ENCODE peak calls at places on chromosomes 6 and 20, in four cellular contexts. B, J, X and E are unnamed samples.

GRCh38 chr6:163180874-163181541 is 233.5 kb upstream of the QKI start:
- DNase-seq in J (peak; percentile 23), B (peak; percentile 41), X (peak; percentile 91), E (peak; percentile 50)

GRCh38 chr6:154301086-154301625 is 55.4 kb downstream of the IPCEF1 start:
- DNase-seq in J (no peak), X (no peak), B (no peak), E (no peak)

GRCh38 chr6:125952764-125953501 is 3.6 kb upstream of the HINT3 start:
- DNase-seq in B (no peak), X (peak; percentile 65), J (no peak), E (no peak)

GRCh38 chr6:134822920-134823430 is 126.9 kb downstream of the ALDH8A1 start:
- DNase-seq in J (peak; percentile 73), X (peak; percentile 82), B (peak; percentile 86), E (peak; percentile 85)

GRCh38 chr6:98779618-98780017 is 54.8 kb upstream of the POU3F2 start:
- DNase-seq in B (no peak), J (no peak), X (no peak), E (no peak)

GRCh38 chr6:124947821-124948451 is 14.3 kb upstream of the RNF217 start:
- DNase-seq in J (no peak), X (no peak), B (no peak), E (no peak)

GRCh38 chr6:118597636-118598035 is 49.5 kb downstream of the PLN start:
- DNase-seq in J (no peak), X (no peak), B (no peak), E (no peak)

GRCh38 chr20:16391003-16391402 is 182.2 kb downstream of the KIF16B start:
- DNase-seq in X (no peak), B (no peak), J (no peak), E (no peak)

GRCh38 chr6:160398674-160399271 is 50.6 kb downstream of the SLC22A3 start:
- DNase-seq in X (no peak), J (no peak), B (no peak), E (no peak)

GRCh38 chr20:26216025-26216424 is 519.4 kb upstream of the ZNF337 start:
- DNase-seq in J (no peak), B (no peak), X (no peak), E (no peak)

GRCh38 chr6:158784505-158784904 is 34.7 kb downstream of the EZR start:
- DNase-seq in J (no peak), B (no peak), X (no peak), E (no peak)

GRCh38 chr20:53803492-53804155 is 210.0 kb upstream of the ZNF217 start:
- DNase-seq in B (no peak), X (no peak), J (no peak), E (no peak)

GRCh38 chr6:18509871-18510643 is 122.9 kb downstream of the RNF144B start:
- DNase-seq in J (no peak), B (no peak), X (no peak), E (no peak)

GRCh38 chr6:107594736-107595135 is 104.8 kb downstream of the SOBP start:
- DNase-seq in J (no peak), B (no peak), X (no peak), E (no peak)

GRCh38 chr6:33788694-33789549 is at the start of gene LEMD2:
- DNase-seq in J (peak; percentile 98), X (peak; percentile 81), B (peak; percentile 84), E (peak; percentile 74)

GRCh38 chr20:63128367-63128766 is 87.6 kb downstream of the YTHDF1 start:
- DNase-seq in X (no peak), B (no peak), J (no peak), E (no peak)

GRCh38 chr6:105318660-105319059 is 84.2 kb downstream of the PREP start:
- DNase-seq in X (no peak), B (peak; percentile 23), J (no peak), E (peak; percentile 35)

GRCh38 chr6:169236545-169236944 is 17.1 kb downstream of the THBS2 start:
- DNase-seq in J (no peak), X (no peak), B (no peak), E (no peak)

GRCh38 chr20:46164166-46164565 is 46.1 kb downstream of the CD40 start:
- DNase-seq in J (no peak), B (no peak), X (no peak), E (no peak)
- H3K27me3 ChIP-seq in J (peaks cover 48% of the 10 kb centered on the region), B (peaks cover 35% of the 10 kb centered on the region), X (peaks cover 3% of the 10 kb centered on the region), E (peaks cover 3% of the 10 kb centered on the region)

GRCh38 chr20:23366384-23366783 is 4.4 kb downstream of the GZF1 start:
- DNase-seq in B (no peak), X (no peak), J (no peak), E (no peak)
- TF ChIP-seq TCF7L2 in B (no peak), X (no peak), J (no peak), E (no peak)

DNA sequence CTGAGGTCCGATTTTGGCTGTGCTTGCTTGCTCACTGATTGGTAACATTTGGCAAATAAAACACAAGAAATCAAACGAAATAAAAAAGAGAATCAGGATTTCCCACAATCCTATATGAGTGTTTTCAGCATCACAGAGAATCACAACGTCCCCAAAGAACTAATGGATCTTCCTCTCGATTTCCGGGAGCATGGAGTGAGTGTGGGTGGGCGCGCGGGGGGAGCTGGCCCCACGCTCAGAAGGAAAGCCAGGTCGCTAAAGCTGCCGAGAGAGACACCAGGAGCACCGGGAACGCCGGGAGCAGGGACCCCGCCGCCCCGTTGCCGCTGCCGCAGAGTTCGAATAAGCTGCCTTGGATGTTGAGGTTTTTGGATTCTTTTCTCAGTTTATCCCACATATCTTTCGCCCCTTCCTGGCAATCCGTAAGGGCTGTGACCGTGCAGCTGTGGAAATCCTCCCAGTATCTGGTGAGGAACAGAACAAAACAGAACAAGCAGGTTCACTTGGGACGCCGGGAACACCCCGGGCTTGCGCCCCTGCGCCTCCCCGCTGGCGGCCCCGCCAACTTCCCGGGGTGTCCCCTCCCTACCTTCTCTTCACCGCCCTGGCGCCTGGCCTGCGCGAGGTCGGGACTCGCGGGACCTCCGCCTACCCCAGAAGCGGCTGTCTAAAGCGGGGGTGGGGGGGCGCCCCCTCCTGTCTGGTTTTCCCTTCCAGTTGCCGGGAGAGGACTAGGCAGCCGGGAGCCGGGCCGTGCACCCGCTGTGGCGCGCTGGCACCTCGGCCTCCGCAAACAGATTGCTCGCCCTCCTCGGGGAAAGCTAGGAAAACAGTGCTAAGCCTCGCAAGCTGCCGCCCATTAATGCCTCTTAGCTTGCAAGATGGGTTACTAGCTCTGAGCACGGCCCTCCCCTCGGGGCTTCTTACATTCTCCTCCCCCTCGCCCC is 7.7 kb downstream of the NRN1 start:
- DNase-seq in X (no peak), J (no peak), B (no peak), E (no peak)
- H3K27me3 ChIP-seq in X (peaks cover 13% of the 10 kb centered on the region), J (peaks cover 86% of the 10 kb centered on the region), B (no peaks in the 10 kb centered on the region), E (peaks cover 7% of the 10 kb centered on the region)

GRCh38 chr6:113461153-113461897 is 395.8 kb upstream of the MARCKS start:
- DNase-seq in X (peak; percentile 9), B (no peak), J (no peak), E (no peak)

GRCh38 chr6:113466526-113466925 is 390.6 kb upstream of the MARCKS start:
- DNase-seq in X (no peak), B (no peak), J (no peak), E (no peak)

GRCh38 chr6:113464536-113464935 is 392.6 kb upstream of the MARCKS start:
- DNase-seq in J (no peak), B (no peak), X (no peak), E (no peak)

DNA sequence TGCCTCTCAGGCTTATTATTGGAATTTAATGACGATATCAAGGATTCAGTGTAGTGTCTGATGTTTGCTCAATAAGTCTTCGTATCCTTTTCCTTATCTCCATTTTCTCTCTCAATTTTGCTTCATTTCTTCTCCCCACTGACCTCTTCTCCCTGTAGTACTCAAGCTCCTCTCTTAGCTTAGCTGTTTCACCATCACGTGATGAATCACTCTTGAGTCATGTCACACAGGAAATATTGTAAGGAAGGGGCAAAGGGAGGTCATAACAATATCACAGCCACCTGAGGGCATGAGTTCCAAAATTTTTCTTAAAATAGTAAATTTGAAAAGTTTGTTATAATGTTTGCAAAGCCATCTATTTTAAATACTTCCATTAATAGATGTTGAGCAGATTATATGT is 392.2 kb upstream of the MARCKS start:
- DNase-seq in X (no peak), B (peak; percentile 42), J (no peak), E (peak; percentile 76)
- TF ChIP-seq TCF7L2 in X (no peak), B (no peak), J (no peak), E (no peak)

GRCh38 chr20:61105395-61105794 is 146.7 kb upstream of the CDH4 start:
- DNase-seq in X (no peak), B (no peak), J (no peak), E (no peak)

GRCh38 chr20:61100489-61100888 is 151.6 kb upstream of the CDH4 start:
- DNase-seq in J (no peak), B (no peak), X (no peak), E (no peak)

GRCh38 chr20:61096463-61096862 is 155.6 kb upstream of the CDH4 start:
- DNase-seq in X (no peak), B (no peak), J (no peak), E (no peak)

GRCh38 chr20:61094581-61094980 is 157.5 kb upstream of the CDH4 start:
- DNase-seq in B (no peak), X (no peak), J (no peak), E (no peak)

DNA sequence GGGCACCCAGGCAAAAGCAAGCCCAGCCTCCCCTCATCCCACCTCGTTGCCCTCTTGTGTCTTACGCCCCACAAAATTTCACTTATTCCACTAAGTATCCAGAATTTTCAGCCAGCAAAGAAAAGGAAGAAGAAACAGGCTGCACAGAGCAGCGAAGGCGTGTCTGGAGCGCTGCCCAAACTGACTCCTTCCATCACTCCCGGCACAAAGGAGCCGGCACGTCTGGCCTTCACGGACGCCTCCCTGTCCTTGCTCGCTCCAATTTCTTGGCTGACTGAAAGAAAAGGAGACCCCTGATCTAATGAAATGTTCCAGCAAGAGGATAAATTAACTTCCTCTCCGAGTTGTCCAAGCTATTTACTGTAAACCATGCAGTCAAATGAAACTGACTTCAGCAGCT is 152.3 kb upstream of the CDH4 start:
- DNase-seq in X (no peak), J (no peak), B (no peak), E (no peak)
- H3K27me3 ChIP-seq in X (no peaks in the 10 kb centered on the region), J (no peaks in the 10 kb centered on the region), B (no peaks in the 10 kb centered on the region), E (no peaks in the 10 kb centered on the region)

DNA sequence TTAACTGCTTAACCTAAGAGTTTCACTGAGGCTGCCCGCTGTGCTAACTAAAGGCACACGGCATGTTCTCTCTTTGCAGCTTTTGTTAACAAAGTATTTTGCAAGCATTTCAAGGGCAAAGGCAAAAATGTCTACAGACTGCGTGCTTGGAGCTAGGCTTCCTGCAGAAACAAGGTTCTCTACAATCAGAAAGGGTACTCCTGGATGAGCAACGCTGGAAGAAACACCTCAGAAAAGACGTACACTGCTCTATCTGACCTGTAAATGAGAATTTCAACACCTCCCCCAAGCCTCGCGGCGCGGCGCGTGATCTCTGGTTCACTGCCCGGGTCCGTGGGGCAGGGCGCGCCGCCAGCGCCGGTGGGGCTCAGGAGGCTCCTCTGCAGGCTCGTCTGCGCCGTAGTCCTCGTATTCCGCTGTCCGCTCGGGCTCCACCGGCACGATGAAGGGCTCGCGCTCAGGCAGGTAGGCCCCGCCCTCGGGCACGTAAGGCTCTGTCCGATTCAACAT is 120.9 kb downstream of the COL12A1 start:
- DNase-seq in J (no peak), B (no peak), X (peak; percentile 3), E (no peak)
- TF ChIP-seq TCF7L2 in J (no peak), B (no peak), X (no peak), E (no peak)

DNA sequence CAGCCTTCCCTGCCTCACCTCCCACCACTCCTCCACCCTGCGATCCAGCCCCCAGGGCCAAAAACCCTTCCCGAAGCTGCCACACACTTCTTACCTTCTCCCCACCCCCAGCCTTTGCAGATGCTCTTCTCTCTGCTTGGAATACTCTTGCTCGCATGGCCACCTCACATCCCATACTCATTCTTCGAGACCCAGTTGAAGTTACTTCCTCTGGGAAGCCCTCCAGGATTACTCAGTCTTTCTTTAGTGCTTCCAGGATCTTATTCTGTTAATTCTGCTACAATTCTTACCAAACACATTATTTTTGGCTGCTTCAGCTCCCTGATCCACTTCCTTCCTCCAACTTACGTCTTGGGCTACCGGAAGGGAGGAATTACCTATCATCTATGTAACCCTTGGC is 54.3 kb downstream of the CD40 start:
- DNase-seq in J (no peak), B (no peak), X (no peak), E (no peak)
- H3K27me3 ChIP-seq in J (peaks cover 64% of the 10 kb centered on the region), B (peaks cover 23% of the 10 kb centered on the region), X (peaks cover 12% of the 10 kb centered on the region), E (peaks cover 24% of the 10 kb centered on the region)